ENCODE peak calls at places on chromosomes 5 and 9, in eight cellular contexts. D is heart left ventricle, V is gastrocnemius medialis, T is stomach, K is A549, B is ovary, Q is prostate gland, Y is adrenal gland. N is an unnamed sample.

GRCh38 chr5:6551955-6552313 is 80.9 kb downstream of the NSUN2 start:
- DNase-seq in D (no peak), V (no peak), T (no peak), K (no peak), B (no peak), Q (no peak), Y (no peak), N (no peak)

GRCh38 chr5:170546257-170546656 is 42.4 kb downstream of the KCNIP1 start:
- DNase-seq in D (no peak), V (no peak), T (peak), K (no peak), B (no peak), Q (no peak), Y (no peak), N (no peak)

GRCh38 chr9:36074870-36075532 is 38.3 kb downstream of the RECK start:
- DNase-seq in D (no peak), V (peak), T (peak), K (peak), B (peak), Q (peak), Y (peak), N (peak)

GRCh38 chr9:119974026-119974425 is 604.8 kb upstream of the BRINP1 start:
- DNase-seq in D (no peak), V (no peak), T (peak), K (no peak), B (no peak), Q (peak), Y (no peak), N (no peak)

GRCh38 chr9:82553654-82554366 is 509.1 kb downstream of the RASEF start:
- DNase-seq in D (no peak), V (no peak), T (no peak), K (no peak), B (no peak), Q (no peak), Y (no peak), N (no peak)

GRCh38 chr5:168404366-168404765 is 81.9 kb upstream of the RARS1 start:
- DNase-seq in D (no peak), V (no peak), T (no peak), K (no peak), B (no peak), Q (no peak), Y (no peak), N (no peak)

GRCh38 chr5:5523066-5523505 is 100.6 kb downstream of the ICE1 start:
- DNase-seq in D (no peak), V (no peak), T (no peak), K (peak), B (no peak), Q (no peak), Y (no peak), N (no peak)

GRCh38 chr5:153900703-153901395 is 137.9 kb downstream of the FAM114A2 start:
- DNase-seq in D (no peak), V (no peak), T (no peak), K (no peak), B (no peak), Q (no peak), Y (no peak), N (no peak)

GRCh38 chr9:137339606-137340462 is 37.8 kb upstream of the NRARP start:
- DNase-seq in D (no peak), V (no peak), T (peak), K (no peak), B (no peak), Q (no peak), Y (no peak), N (no peak)

GRCh38 chr5:52945040-52945439 is 44.1 kb upstream of the ITGA2 start:
- DNase-seq in D (no peak), V (no peak), T (no peak), K (no peak), B (no peak), Q (no peak), Y (no peak), N (no peak)

GRCh38 chr9:131589124-131589711 is 43.9 kb downstream of the PRRT1B start:
- DNase-seq in D (peak), V (peak), T (no peak), K (no peak), B (no peak), Q (no peak), Y (no peak), N (no peak)

GRCh38 chr5:57037355-57037754 is 85.4 kb upstream of the MIER3 start:
- DNase-seq in D (no peak), V (no peak), T (no peak), K (peak), B (no peak), Q (no peak), Y (peak), N (no peak)

GRCh38 chr5:154791535-154791934 is 36.4 kb downstream of the LARP1 start:
- DNase-seq in D (no peak), V (peak), T (no peak), K (no peak), B (no peak), Q (no peak), Y (no peak), N (no peak)

GRCh38 chr9:4258321-4259093 is 41.4 kb downstream of the GLIS3 start:
- DNase-seq in D (no peak), V (no peak), T (no peak), K (no peak), B (no peak), Q (no peak), Y (no peak), N (no peak)

GRCh38 chr9:97982719-97983523 is at the start of gene ANP32B:
- DNase-seq in D (peak), V (peak), T (peak), K (peak), B (peak), Q (peak), Y (peak), N (peak)
- TF ChIP-seq POLR2A in D (peak), V (peak), T (no peak), K (peak), B (peak), Q (peak), Y (no peak), N (no peak)

DNA sequence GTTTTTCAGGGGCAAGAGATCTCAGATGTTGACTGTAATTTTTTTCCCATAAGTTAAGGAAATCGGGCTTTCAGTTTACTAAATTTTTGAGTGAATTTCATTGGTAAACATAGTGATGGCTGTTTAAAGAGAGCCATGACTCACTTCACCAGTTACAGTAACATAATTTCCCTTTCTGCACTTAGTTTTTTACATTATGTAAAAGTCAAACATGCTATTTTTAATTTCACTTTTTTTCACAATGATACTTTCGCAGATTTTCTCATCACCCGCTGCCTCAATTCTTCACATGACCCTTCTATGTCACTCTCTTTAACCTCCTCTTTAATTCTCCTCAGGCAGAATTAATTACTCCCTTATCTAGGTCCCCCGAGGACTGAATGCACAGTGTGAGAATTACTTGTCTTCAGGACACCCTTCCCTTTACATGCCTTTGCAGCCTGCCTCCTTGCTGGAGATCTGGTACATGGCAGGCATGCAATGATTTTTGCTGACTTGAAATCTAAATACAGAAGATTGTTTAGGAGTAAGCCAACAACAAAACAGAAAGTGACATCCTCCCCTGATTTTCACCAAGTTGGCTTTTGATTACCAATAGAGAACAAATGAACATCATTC is 217.5 kb upstream of the S1PR3 start:
- DNase-seq in D (no peak), V (no peak), T (no peak), K (peak), B (no peak), Q (no peak), Y (no peak), N (no peak)
- TF ChIP-seq CTCF in D (no peak), V (no peak), T (no peak), K (no peak), B (no peak), Q (no peak), Y (no peak), N (no peak)

GRCh38 chr9:102550266-102550665 is 444.9 kb upstream of the CYLC2 start:
- DNase-seq in D (no peak), V (no peak), T (no peak), K (no peak), B (no peak), Q (no peak), Y (no peak), N (no peak)
- H3K27ac ChIP-seq in D (no peak), V (no peak), T (no peak), K (no peak), B (no peak), Q (no peak), Y (no peak), N (no peak)

DNA sequence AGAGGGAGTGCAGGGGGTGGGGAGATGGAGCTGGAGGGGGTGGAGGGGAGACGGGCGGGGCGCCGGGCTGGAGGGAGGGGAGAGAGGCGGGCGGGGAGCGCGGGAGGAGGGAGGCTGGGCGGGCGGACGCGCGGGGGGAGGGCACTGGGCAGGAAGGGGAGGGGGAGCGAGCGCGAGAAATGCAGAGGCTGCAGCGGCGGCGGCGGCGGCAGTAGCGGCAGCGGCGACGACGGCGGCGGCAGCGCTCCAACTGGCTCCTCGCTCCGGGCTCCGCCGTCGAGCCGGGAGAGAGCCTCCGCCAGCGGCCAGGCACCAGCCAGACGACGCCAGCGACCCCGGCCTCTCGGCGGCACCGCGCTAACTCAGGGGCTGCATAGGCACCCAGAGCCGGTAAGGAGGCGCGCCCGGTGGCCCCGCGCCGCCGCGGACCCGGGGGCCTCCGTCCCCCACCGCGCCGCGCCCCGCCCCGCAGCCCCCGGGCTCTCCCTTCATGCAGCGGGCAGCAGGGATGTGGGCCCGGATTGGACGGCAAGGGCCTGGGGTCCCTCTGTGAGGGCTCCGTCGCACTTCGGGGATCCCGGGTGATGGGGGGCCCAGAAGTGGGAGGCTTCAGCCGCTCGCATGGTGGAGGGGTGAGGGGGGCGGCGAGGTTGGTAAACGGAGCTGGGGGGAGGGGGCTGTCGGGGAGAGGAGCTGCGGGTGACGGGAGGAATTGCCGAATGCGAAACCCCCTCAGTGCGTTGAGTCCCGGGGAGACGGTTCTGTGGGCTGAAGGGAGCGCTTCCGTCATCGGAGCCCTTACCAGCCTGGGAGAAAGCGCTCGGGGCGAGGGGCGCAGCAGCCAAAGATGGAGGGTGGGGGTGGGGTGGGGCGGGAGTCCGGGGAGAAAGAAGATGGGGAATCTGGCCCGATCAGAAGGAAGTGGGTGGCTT is at the start of gene BASP1:
- DNase-seq in D (peak), V (no peak), T (peak), K (peak), B (peak), Q (peak), Y (peak), N (peak)
- TF ChIP-seq POLR2A in D (peak), V (no peak), T (no peak), K (peak), B (no peak), Q (peak), Y (peak), N (peak)

GRCh38 chr5:108481355-108481931 is 99.5 kb upstream of the FBXL17 start:
- DNase-seq in D (no peak), V (no peak), T (no peak), K (peak), B (no peak), Q (no peak), Y (no peak), N (no peak)
- TF ChIP-seq CTCF in D (peak), V (no peak), T (no peak), K (peak), B (no peak), Q (no peak), Y (no peak), N (peak)

DNA sequence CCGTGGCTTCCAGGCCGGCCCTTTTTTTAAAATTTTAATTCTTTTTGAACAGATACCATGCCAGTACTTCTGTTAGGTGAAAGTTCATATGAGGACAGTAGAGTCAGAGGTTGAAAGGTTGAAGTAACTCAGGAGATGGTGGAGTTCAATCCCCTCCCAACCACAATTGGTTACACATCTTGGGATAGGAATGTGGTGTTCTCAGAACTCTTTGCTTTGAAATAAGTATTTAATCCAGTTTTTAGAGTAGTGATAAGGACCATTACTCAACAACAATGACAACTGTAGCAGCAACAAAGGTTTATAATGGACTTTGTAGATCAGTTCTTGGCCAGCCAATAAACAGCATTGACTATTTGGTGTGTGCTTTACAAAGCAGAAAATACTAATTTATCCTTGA is 116.0 kb downstream of the ARHGAP26 start:
- DNase-seq in D (no peak), V (no peak), T (no peak), K (no peak), B (no peak), Q (no peak), Y (no peak), N (no peak)
- H3K27ac ChIP-seq in D (no peak), V (no peak), T (no peak), K (no peak), B (no peak), Q (no peak), Y (no peak), N (no peak)

GRCh38 chr9:128190013-128190412 is 1.4 kb downstream of the CIZ1 start:
- DNase-seq in D (no peak), V (no peak), T (no peak), K (no peak), B (no peak), Q (no peak), Y (no peak), N (no peak)

GRCh38 chr9:128190516-128191405 is 611 bp downstream of the CIZ1 start:
- DNase-seq in D (peak), V (no peak), T (no peak), K (no peak), B (no peak), Q (no peak), Y (no peak), N (no peak)

GRCh38 chr9:128193469-128194096 is 2.2 kb upstream of the CIZ1 start:
- DNase-seq in D (no peak), V (no peak), T (no peak), K (no peak), B (no peak), Q (no peak), Y (no peak), N (no peak)

GRCh38 chr9:128192601-128193371 is 1.4 kb upstream of the CIZ1 start:
- DNase-seq in D (peak), V (peak), T (peak), K (peak), B (peak), Q (peak), Y (peak), N (peak)

GRCh38 chr9:128191406-128192046 is at the start of gene CIZ1:
- DNase-seq in D (peak), V (peak), T (peak), K (peak), B (peak), Q (peak), Y (peak), N (peak)
- TF ChIP-seq POLR2A in D (peak), V (peak), T (no peak), K (peak), B (peak), Q (peak), Y (peak), N (peak)

GRCh38 chr9:21255538-21256212 is 15.9 kb upstream of the IFNA14 start:
- DNase-seq in D (no peak), V (no peak), T (no peak), K (no peak), B (no peak), Q (no peak), Y (no peak), N (no peak)

GRCh38 chr9:21251638-21252037 is 11.8 kb upstream of the IFNA14 start:
- DNase-seq in D (no peak), V (no peak), T (no peak), K (no peak), B (no peak), Q (no peak), Y (no peak), N (no peak)

GRCh38 chr9:21251162-21251561 is 11.4 kb upstream of the IFNA14 start:
- DNase-seq in D (no peak), V (no peak), T (no peak), K (no peak), B (no peak), Q (no peak), Y (no peak), N (no peak)

DNA sequence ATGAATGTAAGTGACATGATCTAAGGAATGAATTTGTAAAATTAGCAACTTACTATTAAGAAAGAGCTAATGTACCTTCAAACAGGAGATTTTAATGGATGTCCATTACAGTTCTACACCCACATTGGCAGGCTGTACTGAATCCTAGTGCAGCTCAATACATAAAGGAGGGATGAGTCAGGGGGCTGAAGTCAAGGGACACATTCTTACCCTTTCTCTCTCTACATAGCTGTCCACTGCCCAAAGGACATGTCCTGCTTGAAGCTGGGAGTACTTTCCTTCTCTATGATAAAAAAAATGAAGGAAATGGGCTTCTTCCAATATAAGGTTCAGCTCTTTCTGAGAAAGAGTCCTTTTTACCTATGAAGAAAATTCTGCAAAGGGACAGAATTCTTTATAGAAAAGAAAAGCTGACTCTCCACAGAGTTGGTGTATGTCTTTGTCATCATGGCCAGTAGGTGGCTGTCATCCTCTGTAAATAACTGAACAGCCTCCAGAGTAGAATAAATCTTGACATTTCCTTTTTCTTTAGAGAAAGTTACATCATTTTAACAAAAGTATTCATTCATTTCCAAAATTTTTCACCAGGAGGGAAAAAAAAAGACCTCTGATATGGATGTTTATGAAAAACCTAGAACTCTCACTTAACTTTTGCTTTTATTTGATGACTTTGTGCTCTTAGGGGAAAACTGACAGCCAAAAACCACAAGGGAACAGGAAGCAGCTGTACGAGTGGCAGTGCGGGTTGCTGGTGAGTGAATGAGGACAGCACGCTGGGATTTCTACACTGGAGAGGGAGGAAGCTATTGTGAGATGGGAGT is 13.1 kb upstream of the IFNA14 start:
- DNase-seq in D (peak), V (peak), T (no peak), K (peak), B (no peak), Q (peak), Y (peak), N (peak)
- TF ChIP-seq CTCF in D (peak), V (no peak), T (no peak), K (peak), B (no peak), Q (peak), Y (peak), N (peak)

DNA sequence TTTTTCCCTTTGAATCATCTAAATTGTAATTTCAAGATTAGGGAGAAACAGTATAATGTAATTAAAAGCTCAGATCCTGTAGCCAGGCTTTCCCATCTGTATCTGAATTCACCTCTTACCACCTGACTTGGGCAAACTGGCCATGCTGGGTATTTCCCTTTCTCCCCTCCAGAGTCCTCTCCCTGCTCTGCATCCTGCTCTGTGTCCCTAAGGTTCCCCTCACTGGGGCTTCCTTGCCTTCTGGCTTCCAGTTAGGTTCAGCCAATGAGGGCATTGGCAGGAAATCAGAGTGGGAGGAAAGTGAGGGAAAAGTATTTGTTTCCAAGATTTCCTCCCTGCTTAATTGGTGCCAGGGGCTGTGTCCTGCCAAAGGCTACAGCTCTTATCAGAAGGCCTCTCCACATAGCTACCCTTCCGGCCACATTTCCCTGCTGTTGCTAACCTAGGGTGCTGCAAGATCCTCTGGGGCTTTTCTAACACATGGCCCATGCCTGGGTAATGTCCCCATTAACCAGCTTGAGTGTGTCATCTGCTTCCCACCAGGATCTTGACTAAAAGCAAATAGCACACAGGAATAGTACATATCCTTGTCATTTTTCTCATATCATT is 51.0 kb upstream of the MPDZ start:
- DNase-seq in D (peak), V (no peak), T (no peak), K (no peak), B (no peak), Q (no peak), Y (peak), N (no peak)
- H3K27ac ChIP-seq in D (peak), V (no peak), T (no peak), K (no peak), B (no peak), Q (no peak), Y (no peak), N (no peak)

DNA sequence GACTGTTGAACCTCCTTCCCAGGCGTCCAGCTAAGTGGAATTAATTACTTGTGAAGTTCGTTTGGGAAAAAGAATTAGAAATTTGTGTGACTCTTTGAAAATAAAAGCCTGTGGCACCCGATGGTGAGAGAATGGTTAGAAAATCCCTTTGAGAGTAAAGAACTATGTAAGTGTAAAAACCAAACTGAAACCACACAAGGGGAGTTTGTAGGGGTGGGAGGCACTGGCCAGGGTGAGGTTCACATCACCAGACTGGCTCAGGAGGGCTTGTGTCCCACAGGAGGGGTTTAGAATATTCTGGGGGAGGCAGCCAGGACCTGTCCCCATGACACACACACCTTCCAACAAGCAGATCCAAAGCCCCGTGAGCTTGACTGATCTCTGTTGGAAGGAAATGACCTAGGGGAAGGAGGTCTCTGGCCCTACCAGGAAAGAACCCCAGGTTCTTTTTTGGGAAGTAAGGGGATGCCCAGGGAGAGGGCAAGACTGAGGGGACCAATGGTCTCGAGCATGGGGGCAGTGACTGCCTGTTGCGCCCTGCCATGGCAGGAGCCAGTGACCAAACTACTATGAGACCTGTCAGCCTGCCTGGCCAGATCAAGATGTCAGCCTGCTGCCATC is 4.3 kb downstream of the SPATA24 start:
- DNase-seq in D (no peak), V (no peak), T (no peak), K (no peak), B (no peak), Q (no peak), Y (no peak), N (no peak)
- TF ChIP-seq POLR2A in D (no peak), V (no peak), T (no peak), K (no peak), B (no peak), Q (no peak), Y (no peak), N (no peak)

N was measured in thyroid gland.